ENCODE peak calls at places on chromosomes 2 and 18, in six cellular contexts. T is psoas muscle, B is GM12865, Z is uterus, E is heart right ventricle, X is tibial nerve. J is an unnamed sample.

GRCh38 chr18:70372450-70373061 is 83.7 kb downstream of the SOCS6 start:
- DNase-seq in E (no peak), T (no peak), X (no peak), Z (no peak), B (no peak), J (no peak)

GRCh38 chr2:182435754-182436153 is 8.9 kb upstream of the PDE1A start:
- DNase-seq in T (no peak), Z (no peak), B (no peak), X (no peak), E (no peak), J (peak; percentile 8)

GRCh38 chr2:227020416-227020815 is 143.6 kb downstream of the COL4A4 start:
- DNase-seq in T (no peak), X (no peak), Z (no peak), E (no peak), B (no peak), J (no peak)

GRCh38 chr18:60508108-60508507 is 135.5 kb upstream of the MC4R start:
- DNase-seq in E (no peak), B (no peak), X (no peak), T (no peak), Z (no peak), J (no peak)

GRCh38 chr2:162926501-162926900 is 87.9 kb upstream of the KCNH7 start:
- DNase-seq in B (no peak), T (no peak), E (no peak), Z (no peak), X (no peak), J (no peak)

GRCh38 chr2:9760069-9760910 is 83.0 kb upstream of the TAF1B start:
- DNase-seq in X (no peak), Z (no peak), E (no peak), B (no peak), T (no peak), J (no peak)

GRCh38 chr2:176110975-176111663 is 4.0 kb downstream of the HOXD11 start:
- DNase-seq in T (no peak), Z (peak; percentile 76), B (peak; percentile 48), E (no peak), X (peak; percentile 46), J (no peak)

GRCh38 chr2:176182671-176183070 is 5.8 kb upstream of the HOXD1 start:
- DNase-seq in B (no peak), Z (no peak), X (no peak), E (no peak), T (no peak), J (no peak)

GRCh38 chr2:215401896-215402379 is 33.9 kb downstream of the FN1 start:
- DNase-seq in Z (no peak), B (no peak), T (no peak), X (peak; percentile 43), E (no peak), J (peak; percentile 86)

GRCh38 chr2:240622631-240623235 is 2.5 kb upstream of the GPR35 start:
- DNase-seq in X (no peak), E (no peak), T (peak; percentile 14), B (no peak), Z (no peak), J (no peak)

GRCh38 chr2:170157025-170157684 is 20.8 kb upstream of the MYO3B start:
- DNase-seq in Z (no peak), E (no peak), X (no peak), T (no peak), B (no peak), J (no peak)

DNA sequence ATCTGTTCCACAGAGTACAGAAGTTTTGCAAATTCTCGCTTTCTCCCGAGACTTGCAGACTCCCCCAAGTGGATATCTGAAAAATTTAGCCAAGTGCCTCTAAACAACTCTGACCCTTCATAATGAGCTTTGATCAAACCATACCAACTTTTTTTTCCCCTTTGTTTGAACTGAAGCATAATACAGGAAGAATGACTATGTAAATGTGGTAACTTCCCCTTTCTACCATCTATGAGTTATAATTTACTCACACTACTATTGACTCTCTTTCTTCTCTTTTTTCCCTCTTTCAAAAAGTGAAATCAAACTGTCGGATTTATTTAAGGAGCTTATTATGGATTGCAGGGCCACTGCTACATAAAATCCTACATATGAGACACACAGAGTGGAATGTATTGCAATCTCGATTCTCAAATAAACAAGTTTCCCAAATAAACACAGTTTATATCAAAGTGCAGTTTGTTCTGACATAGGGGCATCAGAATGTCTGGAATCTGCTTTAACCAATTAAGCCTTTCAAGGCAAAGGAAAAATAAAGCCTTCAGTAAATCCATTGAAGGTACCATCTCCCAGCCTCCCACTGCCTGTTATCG is 1.4 kb upstream of the ZNF804A start:
- DNase-seq in X (no peak), E (no peak), B (no peak), T (no peak), Z (no peak), J (peak; percentile 10)
- H3K4me3 ChIP-seq in X (peak overlapping the region; percentile 44), E (peak overlapping the region; percentile 49), B (no peak overlapping the region), T (peak overlapping the region; percentile 70), Z (no peak overlapping the region), J (peak overlapping the region; percentile 59)

DNA sequence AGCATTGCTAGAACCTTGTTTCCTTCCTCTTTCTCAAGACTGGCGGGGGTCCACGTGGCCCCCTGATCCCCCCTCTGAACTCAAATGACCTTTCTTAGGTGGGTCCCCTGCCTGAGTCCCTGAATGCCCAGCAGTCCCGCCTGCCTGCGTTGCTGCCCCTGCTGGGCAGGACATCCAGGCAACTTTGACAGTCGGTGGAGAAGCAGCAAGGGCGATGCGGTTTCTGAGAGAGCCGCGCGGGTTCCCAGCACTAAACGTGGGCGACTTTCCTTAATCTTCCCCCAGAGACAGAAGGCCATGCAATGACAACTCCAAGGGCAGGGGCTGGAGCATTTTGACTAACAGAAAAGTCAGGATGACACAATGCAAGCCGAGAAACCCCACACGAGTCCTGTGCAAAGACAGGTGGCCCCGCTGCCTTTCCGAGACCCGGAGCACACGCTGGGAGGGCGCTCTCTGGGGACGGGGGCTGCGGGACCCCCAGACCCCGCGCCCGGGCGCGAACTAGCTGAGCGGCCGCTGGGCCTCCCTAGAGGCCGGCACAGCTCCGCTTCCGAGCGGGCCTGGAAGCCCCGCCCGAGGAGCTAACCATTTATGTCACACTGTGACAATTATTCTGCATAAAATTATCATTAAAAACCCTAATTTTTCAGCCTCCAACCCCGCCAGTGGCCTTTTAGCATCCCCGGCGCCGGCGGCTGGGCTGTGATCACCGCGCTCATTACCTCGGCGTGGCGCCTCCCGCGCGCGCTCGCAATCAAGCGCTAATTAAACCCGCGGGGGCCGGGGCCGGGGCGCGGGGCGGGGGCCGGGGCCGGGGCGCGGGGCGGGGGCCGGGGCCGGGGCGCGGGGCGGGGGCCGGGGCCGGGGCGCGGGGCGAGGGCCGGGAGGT is 27.4 kb downstream of the ASB18 start:
- DNase-seq in X (no peak), B (no peak), Z (no peak), E (no peak), T (no peak), J (no peak)
- TF ChIP-seq CTCF in X (no peak), B (no peak), Z (no peak), E (peak; percentile 30), T (peak; percentile 13), J (no peak)

GRCh38 chr2:111037136-111037535 is 83.6 kb upstream of the BCL2L11 start:
- DNase-seq in B (peak; percentile 43), Z (no peak), E (no peak), T (no peak), X (no peak), J (no peak)

GRCh38 chr2:111032721-111033532 is 87.8 kb upstream of the BCL2L11 start:
- DNase-seq in B (peak; percentile 28), X (no peak), T (no peak), E (no peak), Z (no peak), J (no peak)

GRCh38 chr2:111039984-111040383 is 80.7 kb upstream of the BCL2L11 start:
- DNase-seq in Z (no peak), X (no peak), B (no peak), E (no peak), T (no peak), J (no peak)

GRCh38 chr2:111031546-111032484 is 88.9 kb upstream of the BCL2L11 start:
- DNase-seq in B (no peak), Z (no peak), X (no peak), T (no peak), E (peak; percentile 27), J (no peak)

DNA sequence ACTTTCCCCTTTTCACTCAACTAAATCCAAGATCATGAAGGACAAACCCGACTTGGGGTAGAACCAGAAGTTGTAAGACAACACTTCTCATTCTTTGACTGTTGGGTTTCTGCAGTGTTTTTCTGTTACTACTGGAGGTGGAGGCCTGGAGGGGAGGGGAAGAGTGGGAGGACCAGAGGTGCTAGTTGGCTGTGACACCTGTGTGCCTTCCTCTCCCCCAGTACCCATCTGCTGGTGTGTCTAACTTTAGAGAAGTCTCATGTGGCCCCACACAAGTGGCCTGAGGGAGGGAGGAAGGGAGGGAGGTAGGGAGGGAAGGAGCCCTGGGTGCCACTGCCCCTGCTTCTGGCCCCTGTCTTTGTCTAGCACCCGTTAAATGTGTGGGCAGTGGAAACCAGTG is 84.7 kb upstream of the BCL2L11 start:
- DNase-seq in Z (no peak), B (peak; percentile 56), E (no peak), T (no peak), X (no peak), J (no peak)
- H3K4me3 ChIP-seq in Z (no peak overlapping the region), B (no peak overlapping the region), E (no peak overlapping the region), T (no peak overlapping the region), X (no peak overlapping the region), J (no peak overlapping the region)

DNA sequence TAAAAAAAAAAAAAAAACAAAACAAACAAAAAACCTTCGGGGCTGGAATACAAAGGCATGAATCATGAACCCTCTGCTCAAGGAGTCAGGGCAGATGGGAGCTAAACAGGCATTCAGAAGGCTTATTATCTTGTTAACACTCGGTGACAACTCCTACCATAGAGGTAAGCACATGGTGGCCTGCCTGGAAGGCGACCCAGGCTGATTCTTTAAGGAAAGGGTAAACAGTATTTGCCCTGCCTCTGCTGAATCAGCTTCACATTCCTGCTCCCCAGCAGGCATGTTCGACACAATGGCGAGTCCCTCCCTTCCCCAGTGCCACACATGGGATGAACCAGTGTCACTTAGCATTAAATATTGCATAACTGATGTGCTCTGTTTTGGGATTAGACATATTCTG is 191.9 kb downstream of the ARL4C start:
- DNase-seq in T (no peak), B (no peak), X (no peak), Z (no peak), E (no peak), J (no peak)
- TF ChIP-seq CTCF in T (no peak), B (no peak), X (no peak), Z (no peak), E (no peak), J (no peak)

J was measured in AG09309.